ENCODE peak calls at places on chromosomes 3 and 15, in four cellular contexts. F is ovary, T is foreskin fibroblast, O is heart left ventricle. M is an unnamed sample.

GRCh38 chr15:91224750-91225380 is 124.8 kb downstream of the SV2B start:
- DNase-seq in F (no peak), O (no peak), T (no peak), M (no peak)

GRCh38 chr3:176650478-176650877 is 546.8 kb downstream of the TBL1XR1 start:
- DNase-seq in O (no peak), T (peak; percentile 55), F (no peak), M (no peak)

GRCh38 chr15:86892774-86893449 is 813.2 kb downstream of the AGBL1 start:
- DNase-seq in F (no peak), O (no peak), T (no peak), M (no peak)

GRCh38 chr3:7546219-7546618 is 685.3 kb downstream of the GRM7 start:
- DNase-seq in T (no peak), F (no peak), O (no peak), M (no peak)

GRCh38 chr15:92809880-92810361 is 90.2 kb upstream of the CHD2 start:
- DNase-seq in O (no peak), T (no peak), F (peak; percentile 51), M (no peak)

GRCh38 chr3:89113887-89114840 is 6.7 kb downstream of the EPHA3 start:
- DNase-seq in T (peak; percentile 52), O (peak; percentile 77), F (peak; percentile 61), M (peak; percentile 84)

GRCh38 chr3:147758786-147759185 is 349.6 kb downstream of the ZIC1 start:
- DNase-seq in F (no peak), T (no peak), O (no peak), M (no peak)

GRCh38 chr3:50242778-50243551 is 7.0 kb downstream of the GNAI2 start:
- DNase-seq in O (peak; percentile 86), T (no peak), F (no peak), M (no peak)

GRCh38 chr3:54861248-54862067 is 66.4 kb downstream of the LRTM1 start:
- DNase-seq in T (no peak), O (no peak), F (no peak), M (no peak)

GRCh38 chr3:73695841-73696240 is 71.1 kb upstream of the PDZRN3 start:
- DNase-seq in O (no peak), T (no peak), F (no peak), M (no peak)

GRCh38 chr15:32663671-32664070 is 22.2 kb downstream of the SCG5 start:
- DNase-seq in T (no peak), F (no peak), O (no peak), M (no peak)

GRCh38 chr3:128282392-128283196 is 129.3 kb downstream of the EEFSEC start:
- DNase-seq in T (no peak), O (peak; percentile 82), F (peak; percentile 76), M (peak; percentile 60)

GRCh38 chr3:127760361-127760760 is 62.0 kb downstream of the MGLL start:
- DNase-seq in O (no peak), T (no peak), F (no peak), M (no peak)

GRCh38 chr3:107868449-107868848 is 222.4 kb downstream of the CD47 start:
- DNase-seq in T (no peak), O (no peak), F (no peak), M (no peak)

GRCh38 chr3:108292905-108293328 is 3.4 kb upstream of the HHLA2 start:
- DNase-seq in F (no peak), T (no peak), O (no peak), M (no peak)

GRCh38 chr3:174957581-174958001 is 98.5 kb downstream of the NAALADL2 start:
- DNase-seq in F (no peak), O (no peak), T (no peak), M (no peak)

GRCh38 chr15:48465410-48465809 is 134.2 kb downstream of the DUT start:
- DNase-seq in F (no peak), O (no peak), T (no peak), M (no peak)

GRCh38 chr15:22799902-22800301 is 13.5 kb downstream of the NIPA1 start:
- DNase-seq in T (no peak), F (no peak), O (no peak), M (no peak)

GRCh38 chr3:156509209-156510174 is 45.4 kb downstream of the SSR3 start:
- DNase-seq in T (peak; percentile 45), O (no peak), F (no peak), M (no peak)

GRCh38 chr15:48647963-48648362 is 2.5 kb upstream of the FBN1 start:
- DNase-seq in O (no peak), F (peak; percentile 43), T (peak; percentile 53), M (no peak)

GRCh38 chr15:56964182-56964581 is 45.7 kb downstream of the TCF12 start:
- DNase-seq in T (no peak), F (no peak), O (no peak), M (no peak)

GRCh38 chr3:15319575-15319974 is 12.8 kb downstream of the SH3BP5 start:
- DNase-seq in F (peak; percentile 58), T (peak; percentile 65), O (no peak), M (no peak)

GRCh38 chr15:74845581-74845980 is 2.6 kb upstream of the ULK3 start:
- DNase-seq in T (no peak), O (no peak), F (no peak), M (no peak)

GRCh38 chr3:172334743-172335142 is 113.5 kb downstream of the GHSR start:
- DNase-seq in O (no peak), T (no peak), F (no peak), M (no peak)

GRCh38 chr15:44315164-44315563 is 26.6 kb downstream of the GOLM2 start:
- DNase-seq in T (no peak), O (no peak), F (no peak), M (no peak)

GRCh38 chr15:56298723-56299122 is 55.0 kb upstream of the RFX7 start:
- DNase-seq in T (no peak), O (no peak), F (no peak), M (no peak)

GRCh38 chr3:27633224-27633545 is 88.9 kb downstream of the EOMES start:
- DNase-seq in O (no peak), F (no peak), T (peak; percentile 52), M (no peak)

GRCh38 chr3:119145500-119146167 is at the start of gene TEX55:
- DNase-seq in T (peak; percentile 7), O (no peak), F (no peak), M (no peak)

GRCh38 chr3:159650751-159651150 is 337.9 kb upstream of the IL12A start:
- DNase-seq in F (no peak), O (no peak), T (no peak), M (no peak)

GRCh38 chr3:94616833-94617232 is 554.0 kb downstream of the NSUN3 start:
- DNase-seq in F (no peak), O (no peak), T (no peak), M (no peak)

GRCh38 chr15:58731756-58732535 is 17.6 kb downstream of the ADAM10 start:
- DNase-seq in F (no peak), T (peak; percentile 60), O (no peak), M (no peak)

GRCh38 chr3:40258555-40258954 is 51.0 kb upstream of the EIF1B start:
- DNase-seq in O (no peak), T (peak; percentile 46), F (no peak), M (no peak)

GRCh38 chr3:186261638-186262037 is 100.4 kb downstream of the DGKG start:
- DNase-seq in O (no peak), F (no peak), T (no peak), M (no peak)

GRCh38 chr3:141875893-141876380 is 506 bp upstream of the ATP1B3 start:
- DNase-seq in O (peak; percentile 85), T (peak; percentile 31), F (peak; percentile 80), M (peak; percentile 71)

GRCh38 chr15:99845009-99845408 is 111.8 kb upstream of the LYSMD4 start:
- DNase-seq in F (no peak), T (no peak), O (no peak), M (no peak)

GRCh38 chr3:9401986-9402385 is 4.6 kb downstream of the SETD5 start:
- DNase-seq in O (no peak), T (no peak), F (no peak), M (no peak)

GRCh38 chr3:9398715-9399708 is 1.6 kb downstream of the SETD5 start:
- DNase-seq in T (peak; percentile 33), O (no peak), F (no peak), M (no peak)

GRCh38 chr3:9400626-9401025 is 3.2 kb downstream of the SETD5 start:
- DNase-seq in O (no peak), T (no peak), F (no peak), M (no peak)

GRCh38 chr3:9397911-9398714 is 698 bp downstream of the SETD5 start:
- DNase-seq in O (peak; percentile 60), T (no peak), F (peak; percentile 70), M (no peak)

GRCh38 chr3:9399746-9400145 is 2.3 kb downstream of the SETD5 start:
- DNase-seq in T (peak; percentile 93), O (peak; percentile 74), F (peak; percentile 75), M (no peak)
- TF ChIP-seq CTCF in T (no peak), O (peak; percentile 12), F (no peak), M (no peak)

GRCh38 chr3:46395210-46395661 is 11.6 kb downstream of the CCR5AS start:
- DNase-seq in T (no peak), O (no peak), F (no peak), M (no peak)

GRCh38 chr3:46397111-46397510 is 9.8 kb downstream of the CCR5AS start:
- DNase-seq in F (no peak), O (no peak), T (no peak), M (no peak)

GRCh38 chr3:46393554-46394434 is 13.1 kb downstream of the CCR5AS start:
- DNase-seq in T (no peak), O (no peak), F (no peak), M (no peak)

GRCh38 chr3:46398186-46398955 is 8.5 kb downstream of the CCR5AS start:
- DNase-seq in T (no peak), F (no peak), O (no peak), M (no peak)

GRCh38 chr3:46396129-46396528 is 10.7 kb downstream of the CCR5AS start:
- DNase-seq in O (no peak), T (no peak), F (no peak), M (no peak)
- TF ChIP-seq CTCF in O (no peak), T (no peak), F (no peak), M (no peak)

DNA sequence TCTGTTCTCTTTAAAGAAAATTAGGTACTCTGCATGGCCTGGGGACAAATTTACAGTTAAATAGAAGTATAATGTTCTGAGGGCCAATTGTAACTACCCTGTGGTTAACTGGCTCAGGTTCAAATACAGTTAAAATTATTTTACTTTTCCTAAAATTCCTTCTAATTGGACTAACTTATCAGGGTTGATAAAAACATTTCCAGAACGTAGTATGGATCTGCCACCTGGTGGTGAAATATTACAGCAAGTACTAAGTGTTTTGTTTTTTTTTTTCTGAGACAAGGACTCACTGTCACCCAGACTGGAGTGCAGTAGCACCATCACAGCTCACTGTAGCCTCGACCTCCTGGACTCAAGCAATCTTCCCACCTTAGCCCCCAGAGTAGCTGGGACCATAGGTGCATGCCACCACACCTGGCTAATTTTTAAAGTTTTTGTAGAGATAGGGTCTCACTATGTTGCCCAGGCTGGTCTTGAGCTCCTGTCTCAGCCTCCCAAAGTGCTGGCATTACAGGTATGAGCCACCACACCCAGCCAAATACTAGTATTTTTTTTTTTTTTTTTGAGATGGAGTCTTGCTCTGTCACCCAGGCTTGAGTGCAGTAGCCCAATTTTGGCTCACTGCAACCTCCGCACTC is 29.2 kb downstream of the NEO1 start:
- DNase-seq in T (peak; percentile 28), F (no peak), O (no peak), M (no peak)
- TF ChIP-seq CTCF in T (peak; percentile 48), F (peak; percentile 66), O (peak; percentile 70), M (peak; percentile 82)

DNA sequence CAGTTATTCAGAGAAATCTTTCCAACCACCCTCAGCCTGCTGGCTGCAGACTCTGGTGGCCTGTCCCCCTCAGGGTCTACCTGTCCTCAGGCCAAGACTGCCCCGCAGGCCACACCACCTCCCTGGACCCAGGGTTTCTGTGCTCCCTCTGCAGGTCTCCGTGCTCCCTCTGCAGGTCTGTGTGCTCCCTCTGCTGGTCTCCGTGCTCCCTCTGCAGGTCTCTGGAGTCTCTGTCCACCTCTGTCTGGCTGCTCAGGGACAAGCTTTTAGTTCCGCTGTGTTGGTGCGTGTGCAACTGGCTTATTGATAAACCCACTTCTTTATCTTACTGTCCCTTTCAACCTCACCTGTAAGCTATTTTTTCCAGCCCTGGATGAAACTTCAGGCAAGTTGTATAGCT is 30.1 kb downstream of the BDH1 start:
- DNase-seq in O (no peak), F (no peak), T (no peak), M (no peak)
- TF ChIP-seq CTCF in O (no peak), F (no peak), T (peak; percentile 43), M (no peak)